ENCODE peak calls at places on chromosomes 1 and 21, in four cellular contexts. One of them, this sample, is unnamed.

GRCh38 chr1:216902669-216903388 is 179.6 kb upstream of the ESRRG start:
- DNase-seq in GM12878: no peak
- DNase-seq in HepG2: peak; percentile 55
- DNase-seq in K562: no peak
- DNase-seq in this sample: no peak

GRCh38 chr1:94934551-94934950 is 7.6 kb upstream of the CNN3 start:
- DNase-seq in HepG2: no peak
- DNase-seq in GM12878: no peak
- DNase-seq in K562: no peak
- DNase-seq in this sample: no peak

GRCh38 chr1:236502972-236503639 is 20.7 kb upstream of the LGALS8 start:
- DNase-seq in HepG2: peak; percentile 91
- DNase-seq in K562: peak; percentile 37
- DNase-seq in GM12878: no peak
- DNase-seq in this sample: peak; percentile 46

GRCh38 chr1:180672505-180672904 is 40.7 kb downstream of the XPR1 start:
- DNase-seq in K562: no peak
- DNase-seq in HepG2: no peak
- DNase-seq in GM12878: no peak
- DNase-seq in this sample: no peak

GRCh38 chr1:156444407-156445001 is 56.1 kb downstream of the MEF2D start:
- DNase-seq in K562: no peak
- DNase-seq in HepG2: peak; percentile 52
- DNase-seq in GM12878: no peak
- DNase-seq in this sample: peak; percentile 72

GRCh38 chr1:212040629-212041028 is 5.1 kb downstream of the DTL start:
- DNase-seq in GM12878: no peak
- DNase-seq in HepG2: peak; percentile 48
- DNase-seq in K562: no peak
- DNase-seq in this sample: no peak

GRCh38 chr21:26842300-26842699 is 2.9 kb downstream of the ADAMTS1 start:
- DNase-seq in HepG2: no peak
- DNase-seq in K562: no peak
- DNase-seq in GM12878: no peak
- DNase-seq in this sample: no peak

GRCh38 chr1:179105393-179105792 is 23.5 kb downstream of the TOR3A start:
- DNase-seq in GM12878: no peak
- DNase-seq in HepG2: peak; percentile 55
- DNase-seq in K562: peak; percentile 58
- DNase-seq in this sample: peak; percentile 63

GRCh38 chr1:109873278-109874175 is 37.1 kb upstream of the CSF1 start:
- DNase-seq in HepG2: no peak
- DNase-seq in GM12878: no peak
- DNase-seq in K562: no peak
- DNase-seq in this sample: no peak

GRCh38 chr21:32826317-32827167 is 55.0 kb upstream of the PAXBP1 start:
- DNase-seq in HepG2: peak; percentile 54
- DNase-seq in GM12878: peak; percentile 13
- DNase-seq in K562: peak; percentile 38
- DNase-seq in this sample: peak; percentile 22

GRCh38 chr1:93659805-93660479 is 21.7 kb downstream of the BCAR3 start:
- DNase-seq in K562: peak; percentile 65
- DNase-seq in GM12878: no peak
- DNase-seq in HepG2: peak; percentile 73
- DNase-seq in this sample: no peak

GRCh38 chr1:178086294-178087255 is 7.3 kb upstream of the RASAL2 start:
- DNase-seq in K562: no peak
- DNase-seq in GM12878: no peak
- DNase-seq in HepG2: no peak
- DNase-seq in this sample: no peak

GRCh38 chr21:35220301-35220700 is 171.2 kb upstream of the RUNX1 start:
- DNase-seq in HepG2: no peak
- DNase-seq in GM12878: no peak
- DNase-seq in K562: no peak
- DNase-seq in this sample: no peak

GRCh38 chr1:32705516-32705915 is 2.9 kb upstream of the SYNC start:
- DNase-seq in GM12878: no peak
- DNase-seq in K562: no peak
- DNase-seq in HepG2: no peak
- DNase-seq in this sample: no peak

GRCh38 chr1:235059221-235059620 is 69.4 kb downstream of the TOMM20 start:
- DNase-seq in HepG2: no peak
- DNase-seq in GM12878: no peak
- DNase-seq in K562: no peak
- DNase-seq in this sample: no peak

GRCh38 chr1:172997941-172998361 is 52.8 kb downstream of the TNFSF18 start:
- DNase-seq in K562: no peak
- DNase-seq in HepG2: no peak
- DNase-seq in GM12878: no peak
- DNase-seq in this sample: no peak

GRCh38 chr1:186680031-186681012 is at the start of gene PTGS2:
- DNase-seq in GM12878: peak; percentile 25
- DNase-seq in K562: no peak
- DNase-seq in HepG2: no peak
- DNase-seq in this sample: peak; percentile 84

GRCh38 chr1:178310685-178311105 is 186.1 kb downstream of the CLEC20A start:
- DNase-seq in K562: peak; percentile 58
- DNase-seq in GM12878: peak; percentile 20
- DNase-seq in HepG2: peak; percentile 77
- DNase-seq in this sample: no peak

GRCh38 chr1:1877852-1878436 is 12.9 kb downstream of the GNB1 start:
- DNase-seq in GM12878: no peak
- DNase-seq in K562: no peak
- DNase-seq in HepG2: no peak
- DNase-seq in this sample: no peak

GRCh38 chr1:93448292-93448982 is 519 bp downstream of the FNBP1L start:
- DNase-seq in K562: peak; percentile 62
- DNase-seq in GM12878: no peak
- DNase-seq in HepG2: peak; percentile 26
- DNase-seq in this sample: peak; percentile 76

GRCh38 chr1:25862785-25863485 is 3.7 kb upstream of the AUNIP start:
- DNase-seq in HepG2: no peak
- DNase-seq in K562: no peak
- DNase-seq in GM12878: no peak
- DNase-seq in this sample: no peak

GRCh38 chr1:119068427-119068826 is 72.0 kb downstream of the WARS2 start:
- DNase-seq in GM12878: no peak
- DNase-seq in HepG2: no peak
- DNase-seq in K562: peak; percentile 18
- DNase-seq in this sample: no peak

GRCh38 chr1:108190686-108191416 is 9.3 kb downstream of the SLC25A24 start:
- DNase-seq in GM12878: no peak
- DNase-seq in K562: peak; percentile 23
- DNase-seq in HepG2: no peak
- DNase-seq in this sample: no peak
- TF ChIP-seq ETV6 in GM12878: no peak
- TF ChIP-seq ETV6 in K562: no peak
- TF ChIP-seq ETV6 in HepG2: no peak
- TF ChIP-seq ETV6 in this sample: no peak

DNA sequence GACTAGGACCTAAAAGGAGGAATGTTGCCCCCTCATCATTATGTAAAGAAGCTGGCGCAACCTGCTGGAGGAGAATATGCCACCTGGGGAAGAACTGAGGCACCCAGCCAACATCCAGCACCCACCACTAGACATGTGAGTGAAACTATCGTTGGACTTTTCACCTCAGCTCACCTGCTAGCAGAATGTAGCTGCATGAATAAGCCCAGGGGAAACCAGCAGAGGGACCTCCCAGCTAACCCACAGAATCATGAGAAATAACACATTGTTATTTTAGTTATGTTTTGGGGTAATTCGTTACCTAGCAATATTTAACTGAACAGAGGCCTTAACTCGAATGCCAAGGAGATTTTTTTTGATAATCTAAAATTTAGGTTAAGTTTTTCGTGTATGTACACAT is 542.5 kb upstream of the DAB1 start:
- DNase-seq in HepG2: no peak
- DNase-seq in K562: no peak
- DNase-seq in GM12878: no peak
- DNase-seq in this sample: no peak
- TF ChIP-seq ETV6 in HepG2: no peak
- TF ChIP-seq ETV6 in K562: no peak
- TF ChIP-seq ETV6 in GM12878: no peak
- TF ChIP-seq ETV6 in this sample: no peak

GRCh38 chr1:54404939-54405880 is 984 bp downstream of the SSBP3 start:
- DNase-seq in GM12878: no peak
- DNase-seq in K562: peak; percentile 62
- DNase-seq in HepG2: no peak
- DNase-seq in this sample: peak; percentile 44
- TF ChIP-seq ETV6 in GM12878: no peak
- TF ChIP-seq ETV6 in K562: no peak
- TF ChIP-seq ETV6 in HepG2: no peak
- TF ChIP-seq ETV6 in this sample: no peak

GRCh38 chr1:8516278-8516777 is 198.4 kb downstream of the SLC45A1 start:
- DNase-seq in K562: no peak
- DNase-seq in GM12878: no peak
- DNase-seq in HepG2: no peak
- DNase-seq in this sample: no peak
- TF ChIP-seq ETV6 in K562: no peak
- TF ChIP-seq ETV6 in GM12878: no peak
- TF ChIP-seq ETV6 in HepG2: no peak
- TF ChIP-seq ETV6 in this sample: no peak

GRCh38 chr1:38780133-38780532 is 79.4 kb downstream of the RRAGC start:
- DNase-seq in K562: no peak
- DNase-seq in HepG2: no peak
- DNase-seq in GM12878: no peak
- DNase-seq in this sample: no peak

GRCh38 chr1:38778051-38778450 is 81.5 kb downstream of the RRAGC start:
- DNase-seq in K562: no peak
- DNase-seq in HepG2: no peak
- DNase-seq in GM12878: no peak
- DNase-seq in this sample: no peak

GRCh38 chr1:38777464-38777957 is 82.1 kb downstream of the RRAGC start:
- DNase-seq in GM12878: no peak
- DNase-seq in HepG2: no peak
- DNase-seq in K562: peak; percentile 50
- DNase-seq in this sample: no peak

GRCh38 chr1:38778521-38778920 is 81.1 kb downstream of the RRAGC start:
- DNase-seq in HepG2: no peak
- DNase-seq in GM12878: no peak
- DNase-seq in K562: no peak
- DNase-seq in this sample: no peak

GRCh38 chr1:38779491-38779890 is 80.1 kb downstream of the RRAGC start:
- DNase-seq in HepG2: no peak
- DNase-seq in K562: no peak
- DNase-seq in GM12878: no peak
- DNase-seq in this sample: no peak
- TF ChIP-seq ETV6 in HepG2: no peak
- TF ChIP-seq ETV6 in K562: no peak
- TF ChIP-seq ETV6 in GM12878: no peak
- TF ChIP-seq ETV6 in this sample: no peak

DNA sequence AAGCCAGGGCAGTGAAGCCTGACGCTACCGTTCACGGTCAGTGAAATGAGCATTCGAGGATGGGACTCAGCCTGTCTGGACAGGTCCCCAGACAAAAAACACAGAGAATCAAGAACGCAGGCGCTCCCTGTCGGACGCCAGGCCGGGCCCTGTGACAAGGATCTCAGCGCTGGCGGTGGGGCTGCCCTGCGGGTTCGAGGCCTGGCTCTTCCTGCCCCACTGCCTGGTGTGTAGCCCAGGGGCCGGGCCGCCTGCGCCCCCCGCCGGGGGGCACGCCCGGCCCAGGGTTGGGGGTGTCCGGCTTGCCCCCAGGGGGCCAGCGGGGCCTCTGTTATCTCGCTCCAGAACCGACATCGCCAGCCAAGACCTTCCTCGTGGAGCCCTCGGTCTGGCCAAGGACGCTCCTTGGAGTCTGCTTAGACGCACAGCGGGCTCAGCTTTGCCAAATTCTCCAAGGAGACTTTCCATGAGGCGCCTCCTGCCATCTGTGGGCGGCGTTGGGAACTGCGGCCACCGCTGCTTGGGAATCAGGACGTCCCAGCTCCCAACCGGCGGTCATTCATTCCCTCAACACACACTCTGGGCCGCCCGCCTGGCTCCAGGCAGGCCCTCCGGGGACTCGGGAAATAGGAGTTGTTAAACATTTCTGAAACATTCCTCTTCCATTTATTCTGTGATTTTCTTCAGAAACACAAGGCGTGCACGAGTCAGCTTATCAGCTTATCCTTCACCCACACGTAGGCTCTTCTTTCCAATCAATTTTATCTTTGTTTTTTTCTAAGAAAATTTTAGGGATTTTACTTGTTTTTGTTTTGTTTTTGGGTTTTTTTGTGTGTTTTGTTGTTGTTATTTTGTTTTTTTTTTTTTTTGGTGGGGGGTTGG is 11.3 kb upstream of the RIPK4 start:
- DNase-seq in K562: peak; percentile 63
- DNase-seq in GM12878: no peak
- DNase-seq in HepG2: peak; percentile 51
- DNase-seq in this sample: peak; percentile 97
- TF ChIP-seq ETV6 in K562: no peak
- TF ChIP-seq ETV6 in GM12878: no peak
- TF ChIP-seq ETV6 in HepG2: no peak
- TF ChIP-seq ETV6 in this sample: no peak

GRCh38 chr1:89735449-89735848 is 85.4 kb upstream of the LRRC8D start:
- DNase-seq in K562: no peak
- DNase-seq in GM12878: no peak
- DNase-seq in HepG2: no peak
- DNase-seq in this sample: no peak

GRCh38 chr1:89737985-89738510 is 82.8 kb upstream of the LRRC8D start:
- DNase-seq in GM12878: no peak
- DNase-seq in HepG2: no peak
- DNase-seq in K562: no peak
- DNase-seq in this sample: no peak

GRCh38 chr1:89739844-89740216 is 81.0 kb upstream of the LRRC8D start:
- DNase-seq in GM12878: no peak
- DNase-seq in HepG2: no peak
- DNase-seq in K562: no peak
- DNase-seq in this sample: no peak

GRCh38 chr1:89739013-89739843 is 81.6 kb upstream of the LRRC8D start:
- DNase-seq in K562: peak; percentile 14
- DNase-seq in GM12878: no peak
- DNase-seq in HepG2: no peak
- DNase-seq in this sample: no peak

DNA sequence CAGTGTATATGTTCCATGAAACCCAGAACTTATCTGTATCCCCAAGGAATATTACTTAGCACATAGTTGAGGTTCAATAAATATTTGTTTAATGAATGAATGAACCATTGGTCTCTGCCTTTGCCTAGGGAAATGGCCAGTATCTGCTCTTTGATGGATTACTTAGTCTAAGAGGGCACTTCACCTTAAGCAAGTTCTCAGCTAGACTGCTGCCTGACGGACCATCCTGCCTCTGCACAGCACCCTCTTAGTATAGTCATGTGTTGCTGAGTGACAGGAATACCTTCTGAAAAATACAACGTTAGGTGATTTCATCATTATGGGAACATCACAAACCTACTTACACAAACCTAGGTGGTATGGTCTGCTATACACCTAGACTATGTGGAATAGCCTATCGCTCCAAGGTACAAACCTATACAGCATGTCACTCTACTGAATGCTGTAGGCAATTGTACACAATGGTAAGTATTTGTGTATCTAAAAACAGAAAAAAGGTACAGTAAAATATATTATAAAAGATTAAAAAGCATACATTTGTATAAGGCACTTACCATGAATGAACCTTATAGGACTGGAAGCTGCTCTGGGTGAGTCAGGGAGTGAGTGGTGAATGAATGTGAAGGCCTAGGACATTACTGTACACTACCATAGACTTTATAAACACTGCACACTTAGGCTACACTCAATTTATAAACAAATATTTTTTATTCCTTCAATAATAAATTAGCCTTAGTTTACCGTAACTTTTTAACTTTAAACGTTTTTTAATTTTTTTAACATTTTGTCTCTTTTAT is 83.7 kb upstream of the LRRC8D start:
- DNase-seq in GM12878: no peak
- DNase-seq in HepG2: no peak
- DNase-seq in K562: no peak
- DNase-seq in this sample: no peak
- TF ChIP-seq ETV6 in GM12878: no peak
- TF ChIP-seq ETV6 in HepG2: no peak
- TF ChIP-seq ETV6 in K562: no peak
- TF ChIP-seq ETV6 in this sample: no peak

This sample was measured in WTC11.